ENCODE peak calls at places on chromosomes 3 and 15, in ten cellular contexts. X is astrocyte, H is stomach, M is Panc1, G is BE2C, C is aorta, E is tibial artery, A is cardiac muscle cell, Q is testis, R is Peyer's patch. K is an unnamed sample. For H3K4me1, the result is how much of the 10 kb centered on the place peaks cover.

GRCh38 chr3:14332392-14332791 is 70.0 kb upstream of the SLC6A6 start:
- DNase-seq in A (no peak), H (no peak), X (no peak), G (no peak), C (no peak), Q (no peak), M (no peak), R (no peak), E (no peak), K (no peak)

GRCh38 chr3:124014366-124014942 is 22.5 kb upstream of the ROPN1 start:
- DNase-seq in Q (no peak), H (no peak), A (no peak), C (no peak), G (no peak), X (peak), M (no peak), R (no peak), E (no peak), K (no peak)

GRCh38 chr15:31021067-31021665 is 29.7 kb upstream of the MTMR10 start:
- DNase-seq in X (no peak), E (no peak), H (no peak), A (no peak), R (no peak), M (no peak), Q (no peak), C (no peak), G (no peak), K (no peak)

GRCh38 chr3:109023656-109024254 is 70.1 kb upstream of the GUCA1C start:
- DNase-seq in Q (peak), C (no peak), H (peak), M (no peak), G (peak), R (peak), A (peak), E (no peak), X (peak), K (no peak)

GRCh38 chr3:48157950-48158376 is 30.3 kb downstream of the CDC25A start:
- DNase-seq in M (no peak), C (peak), E (peak), H (peak), R (peak), Q (peak), G (peak), X (peak), A (peak), K (peak)

GRCh38 chr15:77243146-77243545 is 172.2 kb upstream of the TSPAN3 start:
- DNase-seq in R (no peak), Q (no peak), A (no peak), C (no peak), H (no peak), G (no peak), E (no peak), M (no peak), X (no peak), K (no peak)

GRCh38 chr3:171896341-171896740 is 53.2 kb downstream of the TMEM212 start:
- DNase-seq in M (no peak), H (no peak), C (no peak), G (no peak), Q (no peak), A (no peak), R (no peak), X (no peak), E (no peak), K (no peak)

GRCh38 chr15:81653259-81653658 is 279.2 kb upstream of the TMC3 start:
- DNase-seq in X (no peak), R (no peak), C (no peak), M (no peak), Q (no peak), H (no peak), G (no peak), A (no peak), E (no peak), K (no peak)

GRCh38 chr3:58116161-58116955 is 94.4 kb downstream of the DNASE1L3 start:
- DNase-seq in Q (no peak), E (no peak), G (no peak), M (no peak), X (no peak), H (no peak), R (peak), A (no peak), C (no peak), K (peak)

GRCh38 chr3:52091566-52092290 is 35.4 kb upstream of the DUSP7 start:
- DNase-seq in A (peak), E (peak), C (peak), R (no peak), H (no peak), G (no peak), M (no peak), Q (no peak), X (no peak), K (no peak)
- H3K4me1 ChIP-seq in A (half or more), E (half or more), C (under half), R (under half), H (under half), G (under half), M (under half), Q (under half), X (half or more), K (under half)

GRCh38 chr3:188000361-188000861 is 153.5 kb upstream of the LPP start:
- DNase-seq in Q (no peak), H (peak), C (no peak), E (no peak), A (no peak), G (peak), M (no peak), R (peak), X (no peak), K (no peak)
- H3K4me1 ChIP-seq in Q (under half), H (under half), C (under half), E (under half), A (under half), G (under half), M (under half), R (under half), X (under half), K (half or more)

GRCh38 chr3:107994181-107994580 is 96.7 kb downstream of the CD47 start:
- DNase-seq in M (no peak), E (no peak), R (no peak), A (no peak), G (no peak), X (no peak), C (no peak), Q (no peak), H (no peak), K (no peak)

GRCh38 chr3:107997666-107998065 is 93.2 kb downstream of the CD47 start:
- DNase-seq in E (no peak), H (no peak), Q (no peak), C (no peak), X (peak), G (no peak), R (no peak), M (no peak), A (no peak), K (no peak)

GRCh38 chr3:108001457-108001856 is 89.4 kb downstream of the CD47 start:
- DNase-seq in E (no peak), C (no peak), Q (no peak), R (peak), M (no peak), G (no peak), X (no peak), A (no peak), H (no peak), K (no peak)

GRCh38 chr3:107994954-107995715 is 95.7 kb downstream of the CD47 start:
- DNase-seq in R (no peak), A (no peak), X (no peak), Q (no peak), G (no peak), H (no peak), C (no peak), M (no peak), E (no peak), K (no peak)

DNA sequence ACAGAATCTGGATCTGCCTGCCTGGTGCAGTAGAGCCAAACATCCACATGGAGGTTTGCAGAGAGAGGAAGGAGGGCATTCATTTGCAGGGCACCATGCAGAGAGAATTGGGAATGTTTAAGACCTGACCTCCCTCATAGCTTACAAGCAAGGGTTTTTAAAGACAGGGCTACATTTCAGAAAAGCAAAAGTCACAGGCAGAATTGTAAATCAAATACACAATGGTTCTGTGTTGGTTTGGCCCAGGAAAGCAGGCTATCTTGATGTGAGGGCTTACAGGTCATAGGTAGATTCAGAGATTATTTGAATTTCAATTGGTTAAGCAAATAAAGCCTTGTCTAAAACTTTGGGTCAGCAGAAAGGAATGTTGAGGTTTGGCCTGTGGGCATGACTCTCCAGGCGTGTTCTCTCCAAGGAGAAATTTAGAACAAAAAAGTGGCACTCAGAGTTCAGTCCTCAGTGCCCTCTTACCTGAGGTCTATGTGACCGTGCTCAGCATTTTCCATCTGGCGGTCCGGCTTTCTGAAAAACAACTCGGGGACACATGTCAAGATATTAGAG is 91.5 kb downstream of the CD47 start:
- DNase-seq in Q (no peak), H (peak), G (no peak), X (peak), E (no peak), R (no peak), C (no peak), M (no peak), A (no peak), K (no peak)
- H3K4me1 ChIP-seq in Q (under half), H (under half), G (under half), X (under half), E (under half), R (under half), C (under half), M (under half), A (under half), K (under half)

DNA sequence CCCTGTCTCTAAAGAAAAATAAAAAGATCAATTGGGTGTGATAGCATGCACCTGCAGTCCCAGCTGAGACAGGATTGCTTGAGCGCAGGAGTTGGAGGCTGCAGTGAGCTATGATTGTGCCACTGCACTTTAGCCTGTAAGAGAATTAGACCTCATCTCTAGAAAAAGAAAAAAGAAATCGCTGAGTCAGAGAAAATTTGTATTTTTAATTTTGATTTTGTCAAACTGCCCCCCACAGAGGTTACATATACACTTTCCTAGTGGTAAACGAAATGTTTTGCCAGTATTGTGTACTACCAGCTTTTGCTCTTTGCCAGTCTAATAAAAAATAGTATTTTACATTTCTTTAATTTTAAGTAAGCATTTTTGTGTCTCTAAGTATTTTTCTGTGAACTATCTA is 5.3 kb upstream of the CRYGS start:
- DNase-seq in E (no peak), G (no peak), H (no peak), Q (no peak), R (no peak), M (no peak), X (no peak), A (no peak), C (no peak), K (no peak)
- H3K4me1 ChIP-seq in E (under half), G (under half), H (under half), Q (under half), R (under half), M (under half), X (under half), A (under half), C (under half), K (under half)

GRCh38 chr15:64749999-64750657 is 25.3 kb downstream of the RBPMS2 start:
- DNase-seq in M (no peak), H (no peak), C (no peak), E (peak), G (peak), X (peak), R (no peak), A (peak), Q (no peak), K (no peak)
- H3K4me1 ChIP-seq in M (under half), H (under half), C (under half), E (half or more), G (under half), X (under half), R (under half), A (under half), Q (under half), K (under half)

GRCh38 chr15:70491641-70492040 is 271.7 kb downstream of the UACA start:
- DNase-seq in C (no peak), E (no peak), G (no peak), X (no peak), A (no peak), M (no peak), Q (no peak), H (no peak), R (no peak), K (no peak)
- H3K4me1 ChIP-seq in C (under half), E (under half), G (under half), X (half or more), A (under half), M (half or more), Q (under half), H (under half), R (under half), K (half or more)

DNA sequence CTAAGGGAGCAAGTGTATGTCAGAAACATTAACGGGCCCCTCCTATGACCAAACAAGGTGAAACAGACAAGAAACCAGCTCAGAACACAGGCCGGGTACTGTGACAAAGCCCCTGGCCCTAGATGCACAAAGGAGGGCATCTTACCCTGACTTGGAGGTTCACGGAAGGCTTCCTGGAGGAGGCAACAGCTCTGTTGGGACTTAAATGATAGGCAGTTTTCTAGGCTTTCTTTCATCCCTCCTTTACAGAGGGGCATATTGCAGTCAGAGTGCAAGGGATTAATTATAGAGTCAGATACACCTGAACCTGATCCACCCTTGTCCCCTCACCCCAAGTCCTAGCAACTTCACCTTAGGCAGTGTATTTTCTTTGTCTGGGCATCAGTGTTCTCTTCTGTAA is 8.4 kb downstream of the EPHB3 start:
- DNase-seq in H (no peak), X (no peak), M (no peak), C (no peak), G (no peak), R (no peak), E (no peak), Q (no peak), A (no peak), K (no peak)
- H3K4me1 ChIP-seq in H (half or more), X (under half), M (under half), C (under half), G (under half), R (under half), E (under half), Q (under half), A (half or more), K (under half)

K was measured in CD8-positive, alpha-beta memory T cell.